ENCODE peak calls at places on chromosomes 5 and 9, in seven cellular contexts. S is SK-N-SH, Q is foreskin keratinocyte, N is tibial artery, F is lower lobe of right lung, E is neuronal stem cell, L is GM23248. C is an unnamed sample. For H3K4me1, the result is how much of the 10 kb centered on the place peaks cover.

GRCh38 chr5:652773-653350 is 40.3 kb downstream of the TPPP start:
- DNase-seq in N (no peak), Q (no peak), L (no peak), F (peak), E (no peak), S (no peak), C (no peak)

GRCh38 chr9:88559661-88560060 is 24.7 kb downstream of the NXNL2 start:
- DNase-seq in E (no peak), F (no peak), L (peak), S (no peak), Q (no peak), N (no peak), C (no peak)

GRCh38 chr5:109688647-109688998 is 1.1 kb upstream of the MAN2A1 start:
- DNase-seq in Q (no peak), E (no peak), F (no peak), S (no peak), L (peak), N (no peak), C (no peak)

GRCh38 chr9:2144619-2145018 is 129.5 kb downstream of the SMARCA2 start:
- DNase-seq in E (no peak), F (no peak), S (no peak), L (no peak), Q (no peak), N (no peak), C (no peak)

GRCh38 chr5:91850031-91850430 is 466.9 kb upstream of the ARRDC3 start:
- DNase-seq in S (no peak), N (no peak), Q (no peak), F (no peak), L (peak), E (no peak), C (no peak)

GRCh38 chr9:69136781-69137180 is 37.3 kb upstream of the TJP2 start:
- DNase-seq in L (no peak), E (no peak), Q (no peak), F (no peak), N (no peak), S (no peak), C (no peak)

GRCh38 chr9:98333703-98334582 is 78.5 kb upstream of the TBC1D2 start:
- DNase-seq in S (no peak), N (no peak), F (no peak), L (peak), Q (peak), E (no peak), C (no peak)

GRCh38 chr9:129026442-129027223 is 1.5 kb downstream of the SH3GLB2 start:
- DNase-seq in L (peak), S (peak), F (no peak), Q (no peak), E (no peak), N (no peak), C (no peak)

GRCh38 chr5:172144291-172144815 is 43.7 kb downstream of the STK10 start:
- DNase-seq in E (no peak), Q (peak), N (no peak), S (peak), L (peak), F (no peak), C (no peak)

GRCh38 chr5:44389410-44389879 is at the start of gene FGF10:
- DNase-seq in F (peak), S (peak), L (peak), N (no peak), E (peak), Q (no peak), C (peak)

GRCh38 chr9:33272061-33272460 is 7.2 kb downstream of the CHMP5 start:
- DNase-seq in E (no peak), Q (no peak), N (no peak), L (no peak), F (no peak), S (no peak), C (no peak)

GRCh38 chr5:148615644-148616283 is 38.6 kb downstream of the HTR4 start:
- DNase-seq in S (no peak), F (no peak), L (peak), N (no peak), E (no peak), Q (peak), C (no peak)

GRCh38 chr5:168328804-168329203 is 37.4 kb downstream of the WWC1 start:
- DNase-seq in N (no peak), S (no peak), E (no peak), F (no peak), L (no peak), Q (no peak), C (no peak)

GRCh38 chr9:121372563-121373400 is 2.7 kb upstream of the STOM start:
- DNase-seq in Q (peak), S (no peak), E (no peak), F (no peak), L (peak), N (peak), C (no peak)

GRCh38 chr9:121371495-121371911 is 1.5 kb upstream of the STOM start:
- DNase-seq in L (no peak), Q (no peak), S (peak), E (no peak), F (no peak), N (no peak), C (no peak)

GRCh38 chr9:121367651-121368510 is 2.2 kb downstream of the STOM start:
- DNase-seq in S (no peak), N (no peak), L (peak), F (no peak), E (no peak), Q (no peak), C (no peak)

GRCh38 chr9:121372239-121372562 is 2.2 kb upstream of the STOM start:
- DNase-seq in F (no peak), S (no peak), E (no peak), N (no peak), L (no peak), Q (no peak), C (no peak)

GRCh38 chr9:121369595-121370265 is at the start of gene STOM:
- DNase-seq in E (no peak), F (peak), L (peak), Q (peak), S (peak), N (peak), C (peak)
- H3K4me1 ChIP-seq in E (under half), F (half or more), L (under half), Q (under half), S (under half), N (under half), C (half or more)

GRCh38 chr9:130173462-130173876 is 1.3 kb downstream of the NCS1 start:
- DNase-seq in F (no peak), N (peak), L (peak), S (peak), Q (no peak), E (no peak), C (no peak)
- H3K4me1 ChIP-seq in F (under half), N (under half), L (under half), S (under half), Q (under half), E (under half), C (under half)

GRCh38 chr5:150638053-150638444 is 2.4 kb upstream of the SYNPO start:
- DNase-seq in Q (no peak), S (no peak), N (no peak), E (no peak), L (no peak), F (no peak), C (no peak)
- H3K4me1 ChIP-seq in Q (under half), S (half or more), N (half or more), E (under half), L (half or more), F (half or more), C (under half)

DNA sequence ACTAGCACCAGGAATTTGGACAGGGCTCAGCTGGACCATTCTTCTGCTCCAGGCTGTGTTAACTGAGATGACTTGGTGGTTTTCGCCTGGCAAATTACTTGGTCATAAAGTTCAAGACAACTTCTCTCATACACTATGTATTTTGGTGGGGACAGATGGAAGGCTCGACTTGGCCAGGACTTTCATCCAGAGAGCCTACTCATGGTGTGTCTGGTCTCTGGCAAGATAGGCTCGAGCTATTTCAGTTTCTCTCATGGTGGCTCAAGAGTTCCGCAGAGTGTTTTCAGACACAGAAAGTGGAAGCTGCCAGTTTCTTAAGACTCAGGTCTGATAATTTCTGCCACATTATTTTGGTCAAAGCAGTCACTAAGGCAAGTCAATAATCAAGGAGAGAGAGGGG is 135.6 kb downstream of the IRX2 start:
- DNase-seq in Q (no peak), N (no peak), F (no peak), L (no peak), E (no peak), S (no peak), C (no peak)
- H3K4me1 ChIP-seq in Q (under half), N (under half), F (under half), L (under half), E (under half), S (under half), C (under half)